ENCODE peak calls at places on chromosomes 11 and 22, in seven cellular contexts. One of them, this sample, is unnamed.
A peak's percentile ranks its signal among the peaks of the same experiment; 100 is the strongest.

GRCh38 chr11:111629499-111629898 is 27.2 kb downstream of the SIK2 start:
- DNase-seq in psoas muscle: no peak
- DNase-seq in iPS DF 6.9: no peak
- DNase-seq in LHCN-M2: peak; percentile 42
- DNase-seq in stimulated activated CD8-positive, alpha-beta memory T cell treated with anti-CD3 and anti-CD28 coated beads, Interleukin-4, amount 100 ng/mL, for 4 hours: no peak
- DNase-seq in cardiac fibroblast: no peak
- DNase-seq in neural progenitor cell: no peak
- DNase-seq in this sample: no peak

GRCh38 chr11:66106786-66107599 is 36.9 kb downstream of the PACS1 start:
- DNase-seq in cardiac fibroblast: no peak
- DNase-seq in stimulated activated CD8-positive, alpha-beta memory T cell treated with anti-CD3 and anti-CD28 coated beads, Interleukin-4, amount 100 ng/mL, for 4 hours: no peak
- DNase-seq in psoas muscle: no peak
- DNase-seq in LHCN-M2: no peak
- DNase-seq in iPS DF 6.9: no peak
- DNase-seq in neural progenitor cell: no peak
- DNase-seq in this sample: no peak

GRCh38 chr11:111045408-111045806 is 200.1 kb upstream of the POU2AF2 start:
- DNase-seq in iPS DF 6.9: no peak
- DNase-seq in stimulated activated CD8-positive, alpha-beta memory T cell treated with anti-CD3 and anti-CD28 coated beads, Interleukin-4, amount 100 ng/mL, for 4 hours: no peak
- DNase-seq in LHCN-M2: no peak
- DNase-seq in cardiac fibroblast: no peak
- DNase-seq in neural progenitor cell: no peak
- DNase-seq in psoas muscle: no peak
- DNase-seq in this sample: no peak

GRCh38 chr11:2767751-2768150 is 68.0 kb upstream of the KCNQ1OT1 start:
- DNase-seq in stimulated activated CD8-positive, alpha-beta memory T cell treated with anti-CD3 and anti-CD28 coated beads, Interleukin-4, amount 100 ng/mL, for 4 hours: no peak
- DNase-seq in iPS DF 6.9: no peak
- DNase-seq in neural progenitor cell: no peak
- DNase-seq in psoas muscle: no peak
- DNase-seq in cardiac fibroblast: no peak
- DNase-seq in LHCN-M2: no peak
- DNase-seq in this sample: peak; percentile 7

GRCh38 chr11:132134322-132134721 is 763.9 kb downstream of the NTM start:
- DNase-seq in psoas muscle: no peak
- DNase-seq in cardiac fibroblast: no peak
- DNase-seq in stimulated activated CD8-positive, alpha-beta memory T cell treated with anti-CD3 and anti-CD28 coated beads, Interleukin-4, amount 100 ng/mL, for 4 hours: no peak
- DNase-seq in neural progenitor cell: no peak
- DNase-seq in LHCN-M2: peak; percentile 47
- DNase-seq in iPS DF 6.9: no peak
- DNase-seq in this sample: no peak

GRCh38 chr11:109236188-109236587 is 185.8 kb upstream of the C11orf87 start:
- DNase-seq in stimulated activated CD8-positive, alpha-beta memory T cell treated with anti-CD3 and anti-CD28 coated beads, Interleukin-4, amount 100 ng/mL, for 4 hours: no peak
- DNase-seq in LHCN-M2: no peak
- DNase-seq in psoas muscle: no peak
- DNase-seq in neural progenitor cell: no peak
- DNase-seq in cardiac fibroblast: peak; percentile 9
- DNase-seq in iPS DF 6.9: no peak
- DNase-seq in this sample: no peak

GRCh38 chr11:58006940-58007339 is 16.7 kb upstream of the OR9Q1 start:
- DNase-seq in psoas muscle: no peak
- DNase-seq in iPS DF 6.9: no peak
- DNase-seq in stimulated activated CD8-positive, alpha-beta memory T cell treated with anti-CD3 and anti-CD28 coated beads, Interleukin-4, amount 100 ng/mL, for 4 hours: no peak
- DNase-seq in LHCN-M2: peak; percentile 12
- DNase-seq in neural progenitor cell: no peak
- DNase-seq in cardiac fibroblast: peak; percentile 6
- DNase-seq in this sample: no peak

GRCh38 chr11:130852589-130852988 is 63.7 kb downstream of the SNX19 start:
- DNase-seq in neural progenitor cell: no peak
- DNase-seq in LHCN-M2: no peak
- DNase-seq in cardiac fibroblast: no peak
- DNase-seq in iPS DF 6.9: no peak
- DNase-seq in psoas muscle: no peak
- DNase-seq in stimulated activated CD8-positive, alpha-beta memory T cell treated with anti-CD3 and anti-CD28 coated beads, Interleukin-4, amount 100 ng/mL, for 4 hours: no peak
- DNase-seq in this sample: no peak

GRCh38 chr22:17943533-17944204 is 80.7 kb downstream of the MICAL3 start:
- DNase-seq in iPS DF 6.9: no peak
- DNase-seq in neural progenitor cell: no peak
- DNase-seq in psoas muscle: no peak
- DNase-seq in cardiac fibroblast: no peak
- DNase-seq in LHCN-M2: no peak
- DNase-seq in stimulated activated CD8-positive, alpha-beta memory T cell treated with anti-CD3 and anti-CD28 coated beads, Interleukin-4, amount 100 ng/mL, for 4 hours: no peak
- DNase-seq in this sample: no peak

GRCh38 chr11:34654491-34655334 is 33.8 kb downstream of the EHF start:
- DNase-seq in cardiac fibroblast: peak; percentile 79
- DNase-seq in neural progenitor cell: no peak
- DNase-seq in LHCN-M2: peak; percentile 75
- DNase-seq in stimulated activated CD8-positive, alpha-beta memory T cell treated with anti-CD3 and anti-CD28 coated beads, Interleukin-4, amount 100 ng/mL, for 4 hours: no peak
- DNase-seq in psoas muscle: peak; percentile 95
- DNase-seq in iPS DF 6.9: no peak
- DNase-seq in this sample: peak; percentile 71